ENCODE peak calls at places on chromosomes 11 and 22, in five cellular contexts. I is left ventricle myocardium inferior, U is fibroblast of lung, K is astrocyte, C is upper lobe of right lung. F is an unnamed sample. For H3K27me3, the result is how much of the 10 kb centered on the place peaks cover.

GRCh38 chr11:3837793-3838192 is 3.0 kb downstream of the RHOG start:
- DNase-seq in I (peak), U (no peak), K (no peak), C (no peak), F (no peak)

GRCh38 chr11:107259826-107260225 is 197.8 kb downstream of the CWF19L2 start:
- DNase-seq in I (no peak), U (peak), K (no peak), C (no peak), F (no peak)

GRCh38 chr22:26526165-26526564 is 13.9 kb upstream of the TFIP11 start:
- DNase-seq in I (no peak), U (no peak), K (no peak), C (no peak), F (no peak)

GRCh38 chr11:27158763-27159679 is 118.4 kb downstream of the BBOX1 start:
- DNase-seq in I (no peak), U (peak), K (peak), C (no peak), F (peak)

GRCh38 chr11:31262761-31263160 is 106.8 kb downstream of the DCDC1 start:
- DNase-seq in I (no peak), U (peak), K (no peak), C (no peak), F (peak)

GRCh38 chr22:41001722-41002122 is 50.5 kb downstream of the RBX1 start:
- DNase-seq in I (no peak), U (peak), K (peak), C (no peak), F (no peak)

GRCh38 chr22:49642741-49643140 is 184.9 kb downstream of the BRD1 start:
- DNase-seq in I (no peak), U (no peak), K (no peak), C (no peak), F (no peak)

GRCh38 chr11:9219115-9219514 is 46.0 kb downstream of the DENND5A start:
- DNase-seq in I (no peak), U (peak), K (peak), C (no peak), F (no peak)

GRCh38 chr11:8033312-8033715 is 46.2 kb downstream of the EIF3F start:
- DNase-seq in I (peak), U (peak), K (peak), C (peak), F (no peak)

GRCh38 chr11:75775056-75775455 is 6.5 kb downstream of the DGAT2 start:
- DNase-seq in I (no peak), U (no peak), K (no peak), C (no peak), F (no peak)

GRCh38 chr11:93510196-93510898 is 32.8 kb downstream of the SMCO4 start:
- DNase-seq in I (no peak), U (no peak), K (no peak), C (no peak), F (no peak)

GRCh38 chr11:110200241-110200640 is 96.2 kb downstream of the RDX start:
- DNase-seq in I (no peak), U (peak), K (peak), C (no peak), F (no peak)

GRCh38 chr11:72079776-72080325 is 491 bp downstream of the NUMA1 start:
- DNase-seq in I (no peak), U (no peak), K (no peak), C (no peak), F (no peak)

GRCh38 chr22:45583504-45583903 is 80.8 kb downstream of the FBLN1 start:
- DNase-seq in I (no peak), U (no peak), K (no peak), C (no peak), F (no peak)

GRCh38 chr11:90874281-90874680 is 651.4 kb upstream of the CHORDC1 start:
- DNase-seq in I (no peak), U (no peak), K (no peak), C (no peak), F (no peak)

GRCh38 chr22:24554316-24555159 is at the start of gene GUCD1:
- DNase-seq in I (peak), U (peak), K (peak), C (no peak), F (no peak)

GRCh38 chr22:29524440-29525191 is 28.9 kb downstream of the THOC5 start:
- DNase-seq in I (peak), U (peak), K (peak), C (no peak), F (no peak)

GRCh38 chr22:35921777-35922176 is 106.8 kb downstream of the RBFOX2 start:
- DNase-seq in I (no peak), U (peak), K (peak), C (no peak), F (peak)

GRCh38 chr11:6397636-6398035 is 7.4 kb downstream of the SMPD1 start:
- DNase-seq in I (no peak), U (peak), K (peak), C (no peak), F (no peak)

GRCh38 chr11:36452987-36453386 is 57.1 kb downstream of the TRAF6 start:
- DNase-seq in I (no peak), U (no peak), K (no peak), C (no peak), F (no peak)

GRCh38 chr11:106988151-106988806 is 30.0 kb downstream of the GUCY1A2 start:
- DNase-seq in I (no peak), U (peak), K (peak), C (no peak), F (peak)

GRCh38 chr11:45913514-45913913 is 4.2 kb downstream of the PEX16 start:
- DNase-seq in I (no peak), U (no peak), K (no peak), C (no peak), F (no peak)

GRCh38 chr22:34099278-34099677 is 179.0 kb upstream of the LARGE1 start:
- DNase-seq in I (no peak), U (no peak), K (no peak), C (no peak), F (no peak)

GRCh38 chr11:95897731-95898130 is 26.2 kb downstream of the MTMR2 start:
- DNase-seq in I (no peak), U (peak), K (peak), C (no peak), F (no peak)

GRCh38 chr11:12599408-12600143 is 74.6 kb upstream of the TEAD1 start:
- DNase-seq in I (peak), U (no peak), K (no peak), C (peak), F (no peak)

GRCh38 chr11:120170741-120171261 is 32.9 kb upstream of the TRIM29 start:
- DNase-seq in I (no peak), U (no peak), K (no peak), C (peak), F (no peak)

GRCh38 chr11:120168960-120169681 is 31.2 kb upstream of the TRIM29 start:
- DNase-seq in I (peak), U (peak), K (no peak), C (peak), F (no peak)

GRCh38 chr11:120169981-120170698 is 32.2 kb upstream of the TRIM29 start:
- DNase-seq in I (no peak), U (no peak), K (no peak), C (peak), F (no peak)

GRCh38 chr11:120167659-120168058 is 29.7 kb upstream of the TRIM29 start:
- DNase-seq in I (no peak), U (no peak), K (no peak), C (peak), F (no peak)

DNA sequence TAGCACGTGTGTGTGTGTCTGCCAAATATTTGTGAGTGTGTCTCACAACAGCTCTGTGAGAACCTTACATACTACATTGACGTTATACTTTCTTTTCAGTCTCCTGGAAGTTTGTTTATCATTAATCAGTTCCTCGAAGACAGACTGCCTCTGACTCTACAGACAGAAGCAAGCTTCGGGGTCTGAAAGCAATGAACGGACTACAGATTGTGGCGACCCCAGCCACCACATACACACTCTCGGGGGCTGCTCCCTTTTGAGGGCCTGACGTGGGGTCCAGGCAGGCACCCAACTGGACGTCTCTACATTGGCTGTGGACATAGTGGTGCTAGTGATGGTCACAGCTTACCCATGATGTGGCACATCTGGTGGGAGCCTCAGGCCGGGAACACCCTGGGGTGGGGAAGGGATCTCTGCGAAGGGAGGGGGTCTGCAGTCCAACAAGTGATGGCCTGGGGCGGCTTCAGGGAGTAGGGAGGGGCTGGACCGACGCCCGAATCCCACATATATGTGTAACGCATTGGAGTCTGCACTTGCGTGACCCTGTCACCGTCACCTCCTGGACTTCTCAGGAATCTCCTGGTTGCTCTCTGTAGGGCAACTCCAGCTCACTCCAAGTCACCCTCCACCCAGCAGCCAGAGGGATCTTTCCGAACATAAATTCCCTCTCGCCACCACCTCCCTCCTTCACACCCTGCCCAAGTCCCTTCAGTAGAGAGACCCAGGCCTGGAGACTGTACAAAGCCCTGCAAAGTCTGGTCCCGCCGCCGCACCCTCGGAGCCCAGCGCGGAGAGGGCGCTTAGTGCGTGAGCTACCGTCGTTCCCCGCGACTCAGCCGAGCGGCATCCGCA is 30.4 kb upstream of the TRIM29 start:
- DNase-seq in I (no peak), U (no peak), K (no peak), C (peak), F (no peak)
- H3K27me3 ChIP-seq in I (half or more), U (under half), K (under half), C (under half), F (under half)

GRCh38 chr11:66388746-66389386 is 17.3 kb upstream of the SLC29A2 start:
- DNase-seq in I (peak), U (peak), K (peak), C (peak), F (no peak)
- H3K27me3 ChIP-seq in I (under half), U (under half), K (under half), C (under half), F (under half)

GRCh38 chr22:22396741-22397291 is 111.7 kb downstream of the ZNF280B start:
- DNase-seq in I (no peak), U (no peak), K (no peak), C (no peak), F (no peak)
- H3K27me3 ChIP-seq in I (half or more), U (under half), K (under half), C (under half), F (under half)

GRCh38 chr11:557328-558132 is 3.0 kb downstream of the LMNTD2 start:
- DNase-seq in I (no peak), U (no peak), K (no peak), C (no peak), F (no peak)
- H3K27me3 ChIP-seq in I (half or more), U (under half), K (under half), C (under half), F (under half)

GRCh38 chr11:67648140-67648795 is 2.3 kb downstream of the ACY3 start:
- DNase-seq in I (no peak), U (no peak), K (no peak), C (peak), F (no peak)
- H3K27me3 ChIP-seq in I (half or more), U (under half), K (under half), C (under half), F (under half)

DNA sequence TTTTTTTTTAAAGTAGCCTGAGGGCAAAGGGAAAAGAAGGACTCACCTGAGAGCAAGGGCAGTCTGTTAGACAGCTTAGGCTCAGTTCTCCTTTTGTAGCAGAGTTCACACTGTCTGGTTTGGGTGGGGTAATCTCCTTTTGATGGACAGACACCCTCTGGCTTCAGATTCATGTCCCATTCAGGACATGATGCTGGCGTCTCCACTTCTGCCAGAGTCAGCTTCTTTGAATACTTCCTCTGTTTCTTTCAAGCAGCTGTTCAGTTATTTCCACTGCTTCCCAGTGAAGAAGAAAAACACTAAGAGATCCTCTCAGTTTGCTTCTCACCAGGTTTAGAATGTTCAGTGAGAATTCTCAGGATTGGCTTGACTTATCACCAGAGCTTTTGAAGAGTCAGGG is 79.0 kb upstream of the HSD17B12 start:
- DNase-seq in I (no peak), U (no peak), K (no peak), C (no peak), F (no peak)
- H3K27me3 ChIP-seq in I (half or more), U (under half), K (under half), C (under half), F (under half)

GRCh38 chr11:116586392-116586791 is 186.4 kb downstream of the BUD13 start:
- DNase-seq in I (no peak), U (no peak), K (no peak), C (no peak), F (no peak)
- H3K27me3 ChIP-seq in I (half or more), U (under half), K (under half), C (under half), F (under half)

GRCh38 chr22:22380098-22381030 is 128.2 kb downstream of the ZNF280B start:
- DNase-seq in I (no peak), U (no peak), K (no peak), C (no peak), F (no peak)
- H3K27me3 ChIP-seq in I (half or more), U (under half), K (under half), C (under half), F (under half)

GRCh38 chr11:117559698-117560097 is 232.0 kb downstream of the CEP164 start:
- DNase-seq in I (no peak), U (no peak), K (no peak), C (peak), F (no peak)
- H3K27me3 ChIP-seq in I (under half), U (under half), K (under half), C (under half), F (under half)